ENCODE peak calls at places on chromosomes 7 and 10, in six cellular contexts. P is H9, H is mesenchymal stem cell, I is IMR-90, S is H1, Q is trophoblast cell. L is an unnamed sample.

GRCh38 chr10:76492026-76492425 is 1060.6 kb downstream of the LRMDA start:
- DNase-seq in Q (peak; percentile 41), I (peak; percentile 75), H (peak; percentile 93), S (no peak), P (no peak), L (no peak)

GRCh38 chr7:17646181-17646956 is 293.9 kb downstream of the SNX13 start:
- DNase-seq in P (no peak), Q (no peak), H (peak; percentile 60), S (no peak), I (peak; percentile 66), L (no peak)

GRCh38 chr10:35211390-35211789 is 84.7 kb downstream of the CREM start:
- DNase-seq in I (no peak), S (no peak), H (no peak), Q (peak; percentile 69), P (no peak), L (no peak)

GRCh38 chr10:99888623-99889022 is 106.2 kb downstream of the ABCC2 start:
- DNase-seq in P (no peak), H (no peak), Q (no peak), S (no peak), I (peak; percentile 77), L (no peak)

GRCh38 chr7:30790391-30790790 is 19.2 kb downstream of the MINDY4 start:
- DNase-seq in H (no peak), I (no peak), Q (no peak), S (no peak), P (no peak), L (no peak)

GRCh38 chr7:136617176-136617575 is 251.3 kb upstream of the CHRM2 start:
- DNase-seq in H (no peak), Q (no peak), P (no peak), I (peak; percentile 23), S (no peak), L (no peak)

GRCh38 chr7:1662101-1662500 is 8.0 kb upstream of the ELFN1 start:
- DNase-seq in S (no peak), I (no peak), P (peak; percentile 26), Q (no peak), H (no peak), L (no peak)

GRCh38 chr10:11517150-11517549 is 94.3 kb downstream of the USP6NL start:
- DNase-seq in H (no peak), I (no peak), Q (peak; percentile 17), P (no peak), S (no peak), L (no peak)

GRCh38 chr10:37856881-37857286 is 526 bp downstream of the ZNF248 start:
- DNase-seq in S (no peak), Q (peak; percentile 0), P (no peak), H (no peak), I (no peak), L (no peak)

GRCh38 chr10:90871279-90871760 is 454 bp upstream of the RPP30 start:
- DNase-seq in H (peak; percentile 90), Q (peak; percentile 48), P (peak; percentile 84), S (no peak), I (peak; percentile 81), L (peak; percentile 70)

GRCh38 chr10:27297848-27298524 is 57.4 kb upstream of the ACBD5 start:
- DNase-seq in H (no peak), P (no peak), S (no peak), Q (no peak), I (no peak), L (no peak)

GRCh38 chr7:108235451-108236061 is 105.4 kb upstream of the LAMB4 start:
- DNase-seq in P (no peak), I (peak; percentile 43), H (peak; percentile 24), Q (no peak), S (no peak), L (no peak)

GRCh38 chr10:16698457-16698856 is 118.8 kb downstream of the RSU1 start:
- DNase-seq in I (no peak), Q (no peak), H (no peak), S (no peak), P (no peak), L (no peak)

GRCh38 chr7:157584420-157584819 is 247.6 kb downstream of the DNAJB6 start:
- DNase-seq in P (no peak), H (no peak), S (no peak), I (no peak), Q (no peak), L (no peak)

GRCh38 chr10:14350006-14350405 is 19.3 kb upstream of the FRMD4A start:
- DNase-seq in P (no peak), S (no peak), Q (no peak), H (no peak), I (no peak), L (no peak)

GRCh38 chr7:112938895-112939588 is 147.6 kb downstream of the GPR85 start:
- DNase-seq in Q (peak; percentile 2), P (peak; percentile 76), H (peak; percentile 72), I (peak; percentile 20), S (no peak), L (peak; percentile 58)

GRCh38 chr10:49379596-49380410 is 16.1 kb downstream of the DRGX start:
- DNase-seq in I (no peak), H (no peak), Q (no peak), S (no peak), P (peak; percentile 55), L (no peak)

GRCh38 chr10:49220031-49220430 is 31.8 kb upstream of the TMEM273 start:
- DNase-seq in Q (no peak), S (no peak), I (peak; percentile 65), P (no peak), H (no peak), L (no peak)

GRCh38 chr7:155862516-155863257 is 50.4 kb upstream of the SHH start:
- DNase-seq in H (no peak), P (peak; percentile 12), Q (no peak), S (no peak), I (no peak), L (no peak)
- H4K91ac ChIP-seq in H (no peak overlapping the region), P (no peak overlapping the region), Q (no peak overlapping the region), S (no peak overlapping the region), I (no peak overlapping the region), L (no peak overlapping the region)

GRCh38 chr10:78069151-78069550 is 35.5 kb downstream of the RPS24 start:
- DNase-seq in Q (no peak), S (no peak), I (no peak), P (no peak), H (no peak), L (no peak)
- H4K91ac ChIP-seq in Q (no peak overlapping the region), S (no peak overlapping the region), I (no peak overlapping the region), P (no peak overlapping the region), H (no peak overlapping the region), L (no peak overlapping the region)

GRCh38 chr7:122046402-122046801 is 97.6 kb downstream of the AASS start:
- DNase-seq in H (no peak), I (no peak), S (no peak), Q (no peak), P (no peak), L (no peak)
- H4K91ac ChIP-seq in H (no peak overlapping the region), I (no peak overlapping the region), S (no peak overlapping the region), Q (no peak overlapping the region), P (no peak overlapping the region), L (no peak overlapping the region)

DNA sequence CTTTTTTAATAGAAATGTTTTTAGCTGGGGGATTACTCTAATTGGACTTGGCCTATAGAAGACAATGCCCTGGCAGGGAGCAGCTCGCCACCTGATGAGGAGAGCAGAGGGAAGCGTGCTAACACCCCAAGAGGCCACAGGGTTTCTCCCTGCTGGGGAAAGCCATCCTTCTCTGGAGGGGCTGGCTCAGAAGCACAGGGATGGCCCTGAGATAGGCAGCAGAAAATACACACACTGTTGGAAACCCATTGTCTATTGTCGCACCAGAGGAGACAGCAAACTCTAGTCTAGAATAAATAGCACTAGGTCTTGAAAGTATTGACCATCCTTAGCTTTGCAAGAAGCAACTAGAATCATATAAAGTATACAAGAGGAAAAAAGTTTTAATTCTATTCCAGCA is 5.4 kb downstream of the COBL start:
- DNase-seq in I (no peak), S (no peak), H (no peak), Q (no peak), P (no peak), L (no peak)
- H4K91ac ChIP-seq in I (no peak overlapping the region), S (no peak overlapping the region), H (no peak overlapping the region), Q (no peak overlapping the region), P (no peak overlapping the region), L (no peak overlapping the region)

DNA sequence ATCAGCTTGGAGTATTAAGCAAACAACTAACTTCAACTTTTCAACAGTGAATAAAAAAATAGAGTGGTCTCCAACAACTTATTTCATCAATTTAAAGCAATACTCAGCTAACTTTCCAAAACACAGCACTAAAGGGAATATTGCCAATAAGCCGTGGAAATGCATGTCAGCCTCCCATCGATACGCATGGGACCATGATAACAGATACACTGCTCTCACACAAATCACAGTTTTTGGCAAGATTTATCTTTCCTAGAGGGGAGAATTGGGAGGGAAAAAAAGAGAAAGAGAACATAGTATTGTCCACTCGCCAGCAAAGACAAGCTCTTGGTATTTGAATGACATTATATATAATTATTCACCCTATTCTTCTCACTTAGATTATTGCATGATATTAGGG is 194.2 kb upstream of the MGMT start:
- DNase-seq in I (no peak), P (no peak), S (no peak), Q (no peak), H (no peak), L (no peak)
- H4K91ac ChIP-seq in I (no peak overlapping the region), P (no peak overlapping the region), S (no peak overlapping the region), Q (no peak overlapping the region), H (no peak overlapping the region), L (no peak overlapping the region)

GRCh38 chr10:53357587-53357986 is 585.0 kb upstream of the MBL2 start:
- DNase-seq in I (no peak), P (no peak), Q (no peak), H (no peak), S (no peak), L (no peak)
- H4K91ac ChIP-seq in I (no peak overlapping the region), P (no peak overlapping the region), Q (peak overlapping the region; percentile 11), H (no peak overlapping the region), S (peak overlapping the region; percentile 96), L (no peak overlapping the region)

L was measured in neuronal stem cell.